ENCODE peak calls at places on chromosomes 12 and 14, in nine cellular contexts. C is PC-3, Z is GM20000, F is neural crest cell, L is MCF 10A, Y is HFF-Myc, W is endothelial cell, U is sigmoid colon, H is upper lobe of left lung. V is an unnamed sample.

GRCh38 chr12:121637231-121637914 is 11.0 kb downstream of the ORAI1 start:
- DNase-seq in Z (peak), C (no peak), Y (no peak), F (no peak), W (no peak), U (no peak), H (peak), L (no peak), V (no peak)

GRCh38 chr14:71267691-71268090 is 360.4 kb downstream of the PCNX1 start:
- DNase-seq in Y (no peak), C (no peak), U (no peak), Z (no peak), H (no peak), F (no peak), W (no peak), L (peak), V (no peak)

GRCh38 chr12:34607520-34608195 is 585.4 kb downstream of the ALG10 start:
- DNase-seq in Z (no peak), W (no peak), L (no peak), H (no peak), Y (no peak), F (no peak), C (no peak), U (peak), V (no peak)

GRCh38 chr12:63917864-63918742 is 73.6 kb downstream of the SRGAP1 start:
- DNase-seq in L (peak), C (peak), H (no peak), Z (no peak), W (no peak), U (no peak), F (no peak), Y (peak), V (peak)

GRCh38 chr12:23066095-23066494 is 441.1 kb downstream of the ETNK1 start:
- DNase-seq in F (no peak), Z (no peak), U (no peak), L (peak), H (no peak), W (no peak), Y (no peak), C (no peak), V (no peak)

GRCh38 chr12:29216797-29217583 is 67.9 kb downstream of the FAR2 start:
- DNase-seq in Y (no peak), L (no peak), H (no peak), W (no peak), Z (no peak), F (no peak), C (no peak), U (no peak), V (no peak)

GRCh38 chr14:54503476-54503875 is 6.2 kb upstream of the CGRRF1 start:
- DNase-seq in W (no peak), L (peak), Y (no peak), C (peak), Z (no peak), F (no peak), H (no peak), U (no peak), V (no peak)

GRCh38 chr12:127903146-127903545 is 363.8 kb upstream of the TMEM132C start:
- DNase-seq in F (no peak), W (no peak), Z (no peak), H (no peak), L (no peak), Y (no peak), U (no peak), C (no peak), V (no peak)

GRCh38 chr12:102950107-102950949 is 7.1 kb upstream of the ASCL1 start:
- DNase-seq in L (no peak), W (peak), U (no peak), C (no peak), F (no peak), Z (peak), H (no peak), Y (no peak), V (no peak)
- TF ChIP-seq CTCF in L (no peak), W (peak), U (no peak), C (no peak), F (peak), Z (no peak), H (no peak), Y (no peak), V (no peak)

GRCh38 chr12:90790747-90791146 is 164.2 kb downstream of the CCER1 start:
- DNase-seq in W (no peak), Z (no peak), F (no peak), H (no peak), L (no peak), Y (no peak), C (no peak), U (no peak), V (no peak)
- TF ChIP-seq CTCF in W (no peak), Z (no peak), F (no peak), H (no peak), L (no peak), Y (no peak), C (no peak), U (no peak), V (no peak)

GRCh38 chr14:74793506-74794155 is 30.5 kb downstream of the YLPM1 start:
- DNase-seq in Y (no peak), Z (peak), C (peak), L (peak), F (no peak), W (peak), H (no peak), U (no peak), V (no peak)
- TF ChIP-seq CTCF in Y (peak), Z (no peak), C (peak), L (no peak), F (peak), W (no peak), H (no peak), U (no peak), V (peak)

GRCh38 chr12:107622005-107622404 is 63.6 kb upstream of the PWP1 start:
- DNase-seq in F (peak), Y (no peak), W (no peak), Z (peak), U (no peak), L (peak), H (no peak), C (peak), V (no peak)
- TF ChIP-seq CTCF in F (peak), Y (peak), W (peak), Z (peak), U (no peak), L (peak), H (no peak), C (peak), V (peak)

DNA sequence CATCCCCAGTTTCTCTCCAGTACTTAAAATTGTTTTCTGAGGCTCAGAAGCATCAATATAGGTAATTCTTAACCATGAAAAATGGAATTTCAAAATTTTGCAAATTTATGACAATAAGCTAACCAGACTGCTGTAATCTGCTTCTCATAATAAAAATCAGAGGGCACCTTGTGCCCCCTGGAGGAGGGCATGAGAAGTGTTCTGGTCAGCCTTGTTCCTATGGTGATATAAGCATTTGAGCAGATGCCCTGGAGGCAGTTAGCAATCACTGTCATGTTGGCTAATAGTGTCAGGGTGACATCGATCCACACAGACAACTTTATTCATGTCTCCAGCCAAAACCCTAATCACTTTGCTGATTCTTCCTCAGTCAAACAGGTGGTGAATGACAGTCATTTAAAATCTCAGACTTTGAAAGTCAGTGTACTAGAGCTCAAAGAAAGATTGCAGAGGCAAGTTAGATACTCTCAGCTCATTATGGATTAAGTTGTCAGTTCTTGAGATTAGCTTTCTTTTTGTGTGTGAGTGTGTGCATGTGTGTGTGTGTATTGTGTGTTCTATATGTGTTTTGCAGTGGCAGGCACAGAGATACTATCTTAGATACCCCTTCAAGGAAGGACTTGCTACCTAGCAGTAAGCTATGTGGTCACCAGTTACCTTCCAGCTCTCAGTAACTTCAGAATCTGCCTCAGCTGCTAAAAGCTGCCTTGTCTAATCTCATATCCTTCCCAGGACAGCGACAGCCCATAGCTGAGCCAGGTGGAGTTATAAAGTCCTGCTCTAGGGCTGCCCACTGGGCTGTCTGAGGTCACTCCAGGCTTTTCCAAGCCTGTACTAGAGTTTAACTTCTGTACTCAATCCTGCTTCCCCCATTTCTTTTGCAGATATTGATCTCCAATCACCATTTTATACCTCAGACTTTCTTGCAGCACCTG is 942.8 kb downstream of the GALC start:
- DNase-seq in L (peak), Z (no peak), F (peak), Y (peak), H (no peak), W (peak), C (peak), U (no peak), V (peak)
- TF ChIP-seq CTCF in L (peak), Z (no peak), F (peak), Y (peak), H (no peak), W (peak), C (peak), U (no peak), V (peak)

DNA sequence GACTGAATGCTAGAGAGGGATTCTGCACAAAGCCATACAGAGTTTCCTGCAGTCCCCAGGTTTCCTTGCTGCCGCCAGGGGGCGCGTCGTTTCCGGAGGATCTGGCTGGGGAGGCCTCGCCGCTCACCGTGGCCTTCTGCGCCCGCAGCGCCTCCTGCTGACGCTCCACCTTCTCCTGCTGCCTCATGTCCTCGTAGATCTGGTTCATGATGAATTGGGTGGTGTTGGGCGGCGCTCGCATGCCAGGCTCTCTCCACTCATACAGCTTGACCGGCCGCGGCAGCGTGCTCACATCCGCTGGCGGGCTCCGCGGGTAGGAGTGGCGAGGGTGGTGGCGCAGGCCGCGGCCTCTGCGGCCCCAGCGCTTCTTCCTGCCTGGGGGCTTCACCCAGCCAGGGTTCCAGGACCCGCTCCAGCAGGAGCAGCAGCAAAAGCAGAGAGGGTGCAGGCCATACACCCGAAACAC is 987 bp downstream of the CCER1 start:
- DNase-seq in Y (no peak), Z (peak), W (no peak), U (no peak), H (no peak), L (no peak), F (no peak), C (no peak), V (no peak)
- TF ChIP-seq CTCF in Y (no peak), Z (peak), W (peak), U (no peak), H (no peak), L (peak), F (peak), C (peak), V (no peak)

V was measured in AG04450.